ENCODE peak calls at places on chromosomes 11 and 22, in four cellular contexts. T is myocyte, U is germinal center, H is NCI-H82. G is an unnamed sample.

GRCh38 chr11:77175869-77176539 is 48.0 kb downstream of the MYO7A start:
- DNase-seq in H (no peak), U (peak; percentile 26), T (peak; percentile 59), G (no peak)

GRCh38 chr11:128324531-128325141 is 262.7 kb downstream of the ETS1 start:
- DNase-seq in H (no peak), T (no peak), U (no peak), G (no peak)

GRCh38 chr11:130629039-130629438 is 180.6 kb downstream of the ADAMTS15 start:
- DNase-seq in U (no peak), T (peak; percentile 66), H (peak; percentile 39), G (no peak)

GRCh38 chr11:27290261-27290660 is 72.8 kb downstream of the CCDC34 start:
- DNase-seq in H (no peak), U (no peak), T (peak; percentile 26), G (no peak)

GRCh38 chr11:76025068-76025467 is 181.2 kb downstream of the WNT11 start:
- DNase-seq in U (no peak), T (peak; percentile 75), H (peak; percentile 10), G (no peak)

GRCh38 chr11:2206291-2206690 is 34.7 kb upstream of the TH start:
- DNase-seq in H (no peak), T (no peak), U (no peak), G (no peak)

GRCh38 chr11:112219476-112220232 is 6.6 kb upstream of the PTS start:
- DNase-seq in H (peak; percentile 77), U (peak; percentile 61), T (peak; percentile 85), G (peak; percentile 58)

GRCh38 chr22:35054064-35054463 is 11.9 kb upstream of the ISX start:
- DNase-seq in T (no peak), U (no peak), H (no peak), G (no peak)

GRCh38 chr11:97965849-97966646 is 1054.7 kb upstream of the CNTN5 start:
- DNase-seq in T (peak; percentile 55), U (no peak), H (no peak), G (no peak)

GRCh38 chr11:19714387-19715363 is 2.0 kb downstream of the NAV2 start:
- DNase-seq in U (no peak), H (peak; percentile 41), T (peak; percentile 66), G (peak; percentile 56)

GRCh38 chr11:1810761-1811160 is 24.0 kb upstream of the SYT8 start:
- DNase-seq in H (no peak), U (no peak), T (no peak), G (no peak)

GRCh38 chr22:36767035-36767775 is 8.7 kb downstream of the IFT27 start:
- DNase-seq in T (no peak), H (no peak), U (no peak), G (no peak)

GRCh38 chr11:27431808-27432207 is 40.8 kb downstream of the LGR4 start:
- DNase-seq in T (no peak), H (no peak), U (no peak), G (no peak)

GRCh38 chr11:113465786-113466185 is 9.4 kb downstream of the DRD2 start:
- DNase-seq in U (no peak), H (no peak), T (no peak), G (no peak)

GRCh38 chr11:69650081-69650831 is 9.3 kb downstream of the CCND1 start:
- DNase-seq in H (no peak), U (no peak), T (peak; percentile 22), G (no peak)

GRCh38 chr22:17842386-17842785 is 68.1 kb upstream of the BID start:
- DNase-seq in U (no peak), T (no peak), H (no peak), G (no peak)

GRCh38 chr11:12170984-12171383 is 60.6 kb downstream of the MICAL2 start:
- DNase-seq in U (no peak), H (no peak), T (peak; percentile 51), G (no peak)

G was measured in prostate gland.